ENCODE peak calls at places on chromosomes 5 and 9, in six cellular contexts. G is effector memory CD4-positive, alpha-beta T cell; Z is naive thymus-derived CD4-positive, alpha-beta T cell; V is NB4; R is PC-9; Y is heart left ventricle. F is an unnamed sample.

GRCh38 chr5:179732918-179733763 is 519 bp downstream of the MAML1 start:
- DNase-seq in R (peak), Z (no peak), G (no peak), Y (peak), V (peak), F (peak)

GRCh38 chr9:101738566-101739183 is at the start of gene GRIN3A:
- DNase-seq in Y (peak), G (no peak), Z (no peak), R (no peak), V (no peak), F (no peak)

GRCh38 chr5:39175273-39175955 is 43.9 kb downstream of the FYB1 start:
- DNase-seq in V (no peak), Z (no peak), Y (no peak), R (no peak), G (peak), F (no peak)

GRCh38 chr9:17843236-17843635 is 264.4 kb downstream of the SH3GL2 start:
- DNase-seq in V (no peak), Y (no peak), G (no peak), Z (no peak), R (no peak), F (no peak)

GRCh38 chr5:7592910-7593309 is 197.0 kb downstream of the ADCY2 start:
- DNase-seq in V (peak), Y (no peak), R (no peak), Z (no peak), G (no peak), F (no peak)

GRCh38 chr9:79687131-79687447 is 115.3 kb downstream of the TLE4 start:
- DNase-seq in Y (no peak), R (no peak), G (no peak), V (peak), Z (no peak), F (no peak)

GRCh38 chr5:120454094-120454798 is 9.9 kb upstream of the PRR16 start:
- DNase-seq in V (no peak), Z (no peak), R (no peak), G (no peak), Y (no peak), F (no peak)

GRCh38 chr9:98558575-98558974 is 150.2 kb downstream of the GABBR2 start:
- DNase-seq in Y (no peak), G (no peak), Z (no peak), V (no peak), R (no peak), F (no peak)

GRCh38 chr5:105101597-105101996 is 1539.0 kb upstream of the NUDT12 start:
- DNase-seq in G (no peak), R (no peak), Y (no peak), Z (no peak), V (no peak), F (no peak)

GRCh38 chr5:73295447-73295846 is 122.5 kb downstream of the TMEM174 start:
- DNase-seq in V (no peak), R (no peak), Z (no peak), G (no peak), Y (no peak), F (no peak)

GRCh38 chr5:96492654-96493053 is 59.6 kb upstream of the PCSK1 start:
- DNase-seq in Z (no peak), G (no peak), R (no peak), Y (no peak), V (no peak), F (no peak)

GRCh38 chr5:80705801-80706200 is 51.0 kb upstream of the DHFR start:
- DNase-seq in G (no peak), R (no peak), Z (no peak), V (no peak), Y (no peak), F (no peak)

GRCh38 chr5:11955386-11955785 is 51.1 kb upstream of the CTNND2 start:
- DNase-seq in R (no peak), Y (no peak), V (no peak), Z (no peak), G (no peak), F (no peak)

GRCh38 chr9:17422994-17423680 is 155.7 kb upstream of the SH3GL2 start:
- DNase-seq in Y (no peak), R (no peak), Z (no peak), V (no peak), G (no peak), F (no peak)

GRCh38 chr9:36731068-36731467 is 158.4 kb downstream of the MELK start:
- DNase-seq in Y (no peak), R (no peak), G (no peak), V (peak), Z (no peak), F (no peak)

GRCh38 chr5:156367602-156368001 is 40.6 kb downstream of the SGCD start:
- DNase-seq in G (no peak), Z (no peak), Y (peak), R (no peak), V (peak), F (no peak)

GRCh38 chr9:127589955-127590370 is 22.1 kb upstream of the STXBP1 start:
- DNase-seq in Y (peak), G (no peak), V (peak), Z (no peak), R (peak), F (no peak)

GRCh38 chr5:150065346-150065745 is 21.0 kb downstream of the CSF1R start:
- DNase-seq in V (peak), G (no peak), Z (no peak), Y (peak), R (peak), F (no peak)

GRCh38 chr5:143338658-143339366 is 64.7 kb downstream of the NR3C1 start:
- DNase-seq in Z (no peak), Y (no peak), G (no peak), R (no peak), V (no peak), F (no peak)

GRCh38 chr5:172151661-172152210 is 36.3 kb downstream of the STK10 start:
- DNase-seq in G (no peak), V (no peak), R (no peak), Z (no peak), Y (no peak), F (no peak)

GRCh38 chr5:61051267-61051666 is 106.3 kb downstream of the NDUFAF2 start:
- DNase-seq in Y (no peak), G (no peak), V (no peak), R (no peak), Z (no peak), F (no peak)

GRCh38 chr9:84970432-84970831 is 300.9 kb downstream of the NTRK2 start:
- DNase-seq in V (no peak), Z (no peak), G (no peak), Y (no peak), R (no peak), F (no peak)

GRCh38 chr5:132474131-132474723 is 16.3 kb downstream of the IRF1 start:
- DNase-seq in R (no peak), G (no peak), V (no peak), Z (peak), Y (peak), F (peak)

GRCh38 chr9:21695443-21695842 is 107.0 kb upstream of the MTAP start:
- DNase-seq in G (no peak), Y (no peak), V (no peak), R (no peak), Z (no peak), F (no peak)

GRCh38 chr5:88885043-88885442 is 2.1 kb upstream of the MEF2C start:
- DNase-seq in R (no peak), Y (no peak), V (no peak), Z (no peak), G (no peak), F (no peak)
- H3K4me3 ChIP-seq in R (peak), Y (no peak), V (no peak), Z (no peak), G (no peak), F (no peak)

GRCh38 chr5:178730940-178731265 is 444 bp upstream of the ZNF354A start:
- DNase-seq in G (no peak), Y (no peak), R (no peak), V (peak), Z (no peak), F (peak)
- H3K4me3 ChIP-seq in G (peak), Y (no peak), R (peak), V (peak), Z (peak), F (peak)

GRCh38 chr5:95080026-95080425 is 204.9 kb downstream of the MCTP1 start:
- DNase-seq in Z (no peak), G (no peak), Y (no peak), V (no peak), R (no peak), F (no peak)
- H3K4me3 ChIP-seq in Z (no peak), G (no peak), Y (peak), V (peak), R (peak), F (no peak)

GRCh38 chr5:31854625-31855526 is 215.9 kb downstream of the PDZD2 start:
- DNase-seq in G (no peak), V (no peak), Z (peak), Y (peak), R (no peak), F (no peak)

GRCh38 chr5:31855527-31855862 is 216.6 kb downstream of the PDZD2 start:
- DNase-seq in Z (no peak), G (no peak), R (no peak), V (no peak), Y (no peak), F (no peak)

GRCh38 chr5:31851290-31851689 is 212.4 kb downstream of the PDZD2 start:
- DNase-seq in Z (no peak), G (no peak), Y (no peak), R (no peak), V (no peak), F (no peak)

GRCh38 chr5:31853398-31854135 is 214.6 kb downstream of the PDZD2 start:
- DNase-seq in Y (no peak), Z (no peak), V (no peak), R (no peak), G (no peak), F (no peak)

GRCh38 chr5:31854181-31854624 is 215.3 kb downstream of the PDZD2 start:
- DNase-seq in G (no peak), Y (peak), R (no peak), V (no peak), Z (no peak), F (no peak)
- H3K4me3 ChIP-seq in G (peak), Y (peak), R (no peak), V (no peak), Z (peak), F (no peak)

DNA sequence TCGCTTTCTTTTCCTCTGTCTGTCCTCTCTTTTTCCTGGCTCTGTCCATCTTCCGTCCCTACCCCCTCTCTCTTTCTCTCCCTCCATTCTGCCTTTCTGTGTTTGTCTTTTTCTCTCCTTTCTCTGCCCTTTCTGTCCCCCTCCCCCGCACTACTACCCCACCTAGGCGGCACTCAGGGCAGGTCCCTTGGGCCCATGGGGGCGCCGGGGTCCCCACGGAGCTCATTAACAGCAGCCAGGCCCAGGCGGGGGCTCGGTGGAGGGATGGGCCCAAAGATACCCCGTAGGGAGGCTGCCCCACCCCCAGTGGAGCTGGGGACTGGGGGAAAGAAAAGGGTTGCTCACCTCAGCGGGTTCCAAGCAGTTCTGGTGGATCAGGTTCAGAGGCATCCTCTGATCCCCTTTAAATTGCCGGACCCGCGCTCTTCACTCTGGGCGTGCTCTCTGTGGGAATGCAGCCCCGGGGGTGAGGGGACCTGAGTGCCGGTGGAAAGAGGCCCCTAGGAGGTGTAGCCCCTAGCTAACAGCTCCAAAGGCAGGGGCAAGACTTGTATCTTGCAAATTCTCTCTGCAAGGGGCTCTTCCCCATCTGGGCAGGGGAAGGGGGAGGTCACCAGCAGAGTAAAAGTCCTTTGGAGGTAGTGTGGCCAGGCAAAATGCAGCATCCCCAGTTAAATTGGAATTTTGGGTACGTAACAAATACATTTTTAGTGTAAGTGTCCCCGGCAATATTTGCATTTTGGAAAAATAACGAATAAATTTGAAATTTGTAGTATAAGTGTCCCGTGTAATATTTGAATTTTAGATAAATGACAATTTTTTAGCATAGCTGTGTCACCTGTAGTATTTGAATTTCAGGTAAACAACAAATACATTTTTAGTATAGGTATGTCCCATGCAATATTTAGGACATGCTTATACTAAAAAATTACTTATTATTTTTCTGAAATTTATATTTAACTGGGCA is 7.4 kb downstream of the LHX2 start:
- DNase-seq in R (no peak), Z (no peak), V (no peak), Y (no peak), G (no peak), F (no peak)
- H3K4me3 ChIP-seq in R (no peak), Z (no peak), V (no peak), Y (peak), G (no peak), F (no peak)

GRCh38 chr9:124662561-124662960 is 108.5 kb downstream of the NR6A1 start:
- DNase-seq in R (no peak), V (no peak), G (no peak), Y (no peak), Z (no peak), F (no peak)
- H3K4me3 ChIP-seq in R (no peak), V (no peak), G (no peak), Y (no peak), Z (no peak), F (no peak)

GRCh38 chr5:887947-888640 is 4.5 kb downstream of the BRD9 start:
- DNase-seq in G (no peak), Y (no peak), V (no peak), Z (no peak), R (no peak), F (no peak)

GRCh38 chr5:885127-885442 is 7.5 kb downstream of the BRD9 start:
- DNase-seq in R (no peak), G (no peak), V (no peak), Z (no peak), Y (no peak), F (no peak)

GRCh38 chr5:885529-885928 is 7.1 kb downstream of the BRD9 start:
- DNase-seq in Y (peak), Z (no peak), G (no peak), R (no peak), V (no peak), F (no peak)

GRCh38 chr5:886051-886450 is 6.5 kb downstream of the BRD9 start:
- DNase-seq in Y (no peak), V (no peak), R (no peak), G (no peak), Z (no peak), F (no peak)

DNA sequence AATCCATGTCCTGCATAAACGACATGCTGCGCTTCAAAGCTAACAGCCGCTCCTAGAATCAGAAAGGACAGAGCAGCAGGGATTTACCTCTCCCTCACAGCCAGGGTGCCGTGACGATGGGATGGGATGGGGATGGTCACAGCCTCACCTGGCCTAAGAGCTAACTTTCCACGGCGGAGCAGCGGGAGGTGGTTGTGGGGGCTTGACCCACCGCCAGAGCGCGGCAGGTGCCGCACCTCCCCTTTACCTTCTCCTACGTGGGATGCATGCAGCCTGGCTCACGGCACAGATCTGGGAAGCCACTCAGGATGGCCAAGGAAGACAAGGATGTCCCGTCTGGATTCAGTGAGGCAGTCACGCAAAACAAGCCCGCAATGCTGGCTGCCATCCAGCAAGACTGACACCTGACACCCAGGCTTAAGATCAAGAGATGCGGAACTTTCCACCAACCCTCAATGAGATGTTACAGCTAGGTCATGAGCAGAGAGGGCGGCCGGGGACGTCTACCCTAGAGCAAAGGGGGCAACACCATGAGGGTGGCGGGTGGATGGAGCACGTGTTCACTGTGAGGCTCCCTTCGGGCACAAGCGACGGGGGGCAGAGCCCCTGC is 5.8 kb downstream of the BRD9 start:
- DNase-seq in Y (no peak), G (no peak), Z (no peak), V (no peak), R (no peak), F (no peak)
- H3K4me3 ChIP-seq in Y (no peak), G (no peak), Z (no peak), V (no peak), R (no peak), F (no peak)

GRCh38 chr5:151589878-151590570 is 1.1 kb downstream of the FAT2 start:
- DNase-seq in R (no peak), V (no peak), G (no peak), Z (no peak), Y (no peak), F (no peak)
- H3K4me3 ChIP-seq in R (no peak), V (no peak), G (no peak), Z (no peak), Y (no peak), F (no peak)

GRCh38 chr9:95008151-95008771 is 281.8 kb downstream of the AOPEP start:
- DNase-seq in Y (peak), Z (no peak), G (no peak), V (no peak), R (no peak), F (no peak)
- H3K4me3 ChIP-seq in Y (peak), Z (no peak), G (no peak), V (no peak), R (peak), F (no peak)

DNA sequence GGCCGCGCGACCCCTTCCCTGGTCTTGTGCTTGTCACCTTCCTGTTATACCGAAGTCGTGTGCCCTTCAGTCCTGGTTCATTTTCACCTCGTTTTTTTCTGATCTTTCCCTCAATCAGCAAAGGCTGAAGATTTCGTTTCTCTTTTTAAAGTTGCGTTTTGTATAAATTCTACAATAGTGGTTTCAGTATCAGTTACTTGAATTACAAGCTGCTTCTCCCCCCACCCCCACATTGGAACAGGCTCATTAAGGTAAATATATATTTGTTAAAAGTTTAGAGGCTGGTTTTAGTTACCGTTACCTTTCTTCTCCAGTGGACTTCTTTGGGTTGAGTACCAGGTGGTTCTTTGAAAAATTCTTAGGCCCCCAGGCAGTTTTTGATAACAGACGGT is 890 bp downstream of the SUB1 start:
- DNase-seq in Z (no peak), R (no peak), G (no peak), V (no peak), Y (no peak), F (no peak)
- H3K4me3 ChIP-seq in Z (peak), R (peak), G (peak), V (peak), Y (peak), F (peak)